ENCODE peak calls at places on chromosome 2, in six cellular contexts. T is HCT116, W is K562, B is HepG2, U is H1, X is GM12878. I is an unnamed sample.

GRCh38 chr2:233857511-233858118 is 3.3 kb upstream of the HJURP start:
- DNase-seq in T (no peak), W (peak; percentile 84), B (no peak), U (no peak), X (no peak), I (no peak)

GRCh38 chr2:7154666-7155065 is 237.5 kb downstream of the RNF144A start:
- DNase-seq in T (no peak), W (no peak), B (no peak), U (no peak), X (no peak), I (no peak)

GRCh38 chr2:102940684-102941083 is 178.9 kb downstream of the TMEM182 start:
- DNase-seq in T (no peak), W (no peak), B (no peak), U (no peak), X (no peak), I (no peak)

GRCh38 chr2:157231476-157231875 is 26.0 kb upstream of the GALNT5 start:
- DNase-seq in T (no peak), W (no peak), B (no peak), U (no peak), X (no peak), I (no peak)

GRCh38 chr2:11082880-11083279 is 72.4 kb upstream of the SLC66A3 start:
- DNase-seq in T (no peak), W (no peak), B (no peak), U (no peak), X (no peak), I (no peak)

GRCh38 chr2:98445167-98445522 is 487 bp downstream of the INPP4A start:
- DNase-seq in T (no peak), W (no peak), B (no peak), U (no peak), X (no peak), I (no peak)

GRCh38 chr2:47336259-47337238 is 66.4 kb upstream of the MSH2 start:
- DNase-seq in T (no peak), W (peak; percentile 90), B (no peak), U (no peak), X (peak; percentile 55), I (no peak)

GRCh38 chr2:23606968-23607367 is 222.0 kb downstream of the KLHL29 start:
- DNase-seq in T (no peak), W (no peak), B (no peak), U (no peak), X (no peak), I (no peak)

GRCh38 chr2:9770308-9771100 is 72.8 kb upstream of the TAF1B start:
- DNase-seq in T (peak; percentile 42), W (peak; percentile 83), B (peak; percentile 76), U (peak; percentile 68), X (no peak), I (peak; percentile 74)

GRCh38 chr2:101807242-101807641 is 109.7 kb downstream of the MAP4K4 start:
- DNase-seq in T (no peak), W (no peak), B (no peak), U (no peak), X (no peak), I (no peak)

GRCh38 chr2:182228741-182229140 is 198.1 kb downstream of the PDE1A start:
- DNase-seq in T (no peak), W (no peak), B (no peak), U (no peak), X (no peak), I (no peak)

GRCh38 chr2:11915650-11916049 is 169.2 kb downstream of the LPIN1 start:
- DNase-seq in T (no peak), W (peak; percentile 9), B (no peak), U (no peak), X (no peak), I (no peak)

GRCh38 chr2:137302957-137303356 is 537.6 kb downstream of the THSD7B start:
- DNase-seq in T (no peak), W (no peak), B (no peak), U (no peak), X (no peak), I (no peak)

GRCh38 chr2:205716126-205716525 is 33.8 kb downstream of the NRP2 start:
- DNase-seq in T (peak; percentile 71), W (peak; percentile 72), B (no peak), U (no peak), X (no peak), I (no peak)

GRCh38 chr2:230434677-230435324 is 18.8 kb downstream of the SP100 start:
- DNase-seq in T (no peak), W (no peak), B (no peak), U (no peak), X (no peak), I (no peak)

GRCh38 chr2:241315879-241316700 is at the start of gene SEPTIN2:
- DNase-seq in T (peak; percentile 32), W (no peak), B (peak; percentile 53), U (no peak), X (no peak), I (no peak)

GRCh38 chr2:215728504-215729065 is 284.8 kb downstream of the MREG start:
- DNase-seq in T (no peak), W (peak; percentile 34), B (peak; percentile 34), U (no peak), X (peak; percentile 35), I (no peak)

GRCh38 chr2:181128199-181128598 is 147.8 kb downstream of the UBE2E3 start:
- DNase-seq in T (no peak), W (no peak), B (no peak), U (no peak), X (no peak), I (no peak)

GRCh38 chr2:97844311-97844859 is 131.0 kb downstream of the ZAP70 start:
- DNase-seq in T (no peak), W (no peak), B (no peak), U (no peak), X (no peak), I (no peak)

GRCh38 chr2:179272406-179273192 is 8.0 kb upstream of the SESTD1 start:
- DNase-seq in T (no peak), W (no peak), B (peak; percentile 96), U (no peak), X (no peak), I (no peak)

GRCh38 chr2:189297446-189297845 is 117.9 kb upstream of the COL5A2 start:
- DNase-seq in T (no peak), W (no peak), B (no peak), U (no peak), X (no peak), I (no peak)

GRCh38 chr2:3823748-3824147 is 120.4 kb downstream of the DCDC2C start:
- DNase-seq in T (no peak), W (no peak), B (no peak), U (no peak), X (no peak), I (no peak)

GRCh38 chr2:231397011-231397927 is 1.8 kb downstream of the B3GNT7 start:
- DNase-seq in T (no peak), W (no peak), B (no peak), U (no peak), X (no peak), I (no peak)

GRCh38 chr2:127517465-127517864 is 8.8 kb downstream of the IWS1 start:
- DNase-seq in T (no peak), W (no peak), B (no peak), U (no peak), X (no peak), I (no peak)

GRCh38 chr2:127514076-127514475 is 12.2 kb downstream of the IWS1 start:
- DNase-seq in T (no peak), W (no peak), B (no peak), U (no peak), X (no peak), I (no peak)

GRCh38 chr2:127515383-127515915 is 10.8 kb downstream of the IWS1 start:
- DNase-seq in T (no peak), W (no peak), B (no peak), U (no peak), X (no peak), I (no peak)

GRCh38 chr2:127514485-127514884 is 11.8 kb downstream of the IWS1 start:
- DNase-seq in T (no peak), W (no peak), B (no peak), U (no peak), X (no peak), I (no peak)

GRCh38 chr2:127516031-127516430 is 10.3 kb downstream of the IWS1 start:
- DNase-seq in T (no peak), W (no peak), B (no peak), U (no peak), X (no peak), I (no peak)
- H3K4me3 ChIP-seq in T (no peak overlapping the region), W (no peak overlapping the region), B (no peak overlapping the region), U (no peak overlapping the region), X (no peak overlapping the region), I (no peak overlapping the region)

GRCh38 chr2:217413193-217413592 is 553.3 kb upstream of the TNP1 start:
- DNase-seq in T (no peak), W (no peak), B (no peak), U (no peak), X (no peak), I (no peak)

GRCh38 chr2:217412721-217413120 is 552.9 kb upstream of the TNP1 start:
- DNase-seq in T (no peak), W (no peak), B (no peak), U (no peak), X (no peak), I (no peak)

GRCh38 chr2:217412299-217412698 is 552.4 kb upstream of the TNP1 start:
- DNase-seq in T (no peak), W (no peak), B (no peak), U (no peak), X (no peak), I (no peak)

GRCh38 chr2:217415316-217415715 is 555.5 kb upstream of the TNP1 start:
- DNase-seq in T (no peak), W (no peak), B (no peak), U (no peak), X (peak; percentile 31), I (no peak)

GRCh38 chr2:217414429-217414828 is 554.6 kb upstream of the TNP1 start:
- DNase-seq in T (no peak), W (no peak), B (no peak), U (no peak), X (no peak), I (no peak)
- H3K9ac ChIP-seq in T (no peak overlapping the region), W (no peak overlapping the region), B (no peak overlapping the region), U (no peak overlapping the region), X (no peak overlapping the region), I (no peak overlapping the region)

GRCh38 chr2:110934948-110935347 is 185.8 kb upstream of the BCL2L11 start:
- DNase-seq in T (no peak), W (no peak), B (no peak), U (no peak), X (no peak), I (no peak)
- TF ChIP-seq ZNF274 in T (no peak), W (no peak), B (no peak), U (no peak), X (no peak), I (no peak)

DNA sequence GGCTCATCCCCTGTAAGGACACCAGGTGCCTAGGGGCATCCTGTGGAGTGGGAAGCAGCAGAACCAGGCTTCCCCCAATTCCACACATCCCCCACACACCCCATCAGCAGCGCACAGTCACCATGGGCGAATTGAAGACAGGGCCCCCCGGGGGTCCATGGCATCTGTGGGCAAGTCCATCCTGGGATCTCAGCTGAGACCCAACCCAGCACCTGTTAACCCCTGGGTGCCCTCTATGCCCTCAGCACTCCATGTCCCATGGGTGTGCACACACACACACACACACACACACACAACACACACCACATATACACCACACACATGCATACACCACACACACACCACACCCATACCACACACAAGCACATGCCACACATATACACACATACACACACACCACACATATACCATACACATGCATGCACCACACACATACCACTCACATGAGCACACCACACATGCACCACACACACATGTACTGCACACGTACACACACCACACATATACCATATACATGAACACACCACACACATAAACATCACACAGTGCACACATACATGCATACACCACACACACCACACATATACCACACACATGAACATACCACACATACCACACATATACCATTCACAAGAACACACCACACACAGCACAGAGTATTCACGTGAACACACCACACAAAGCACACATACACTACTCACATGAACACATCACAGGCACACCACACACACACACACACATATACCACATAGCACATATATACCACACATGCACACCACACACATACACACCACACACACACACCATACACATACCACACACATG is 220.1 kb upstream of the RAB6C start:
- DNase-seq in T (no peak), W (no peak), B (no peak), U (no peak), X (no peak), I (no peak)
- H3K4me3 ChIP-seq in T (no peak overlapping the region), W (no peak overlapping the region), B (no peak overlapping the region), U (no peak overlapping the region), X (no peak overlapping the region), I (no peak overlapping the region)

I was measured in NT2/D1.